ENCODE peak calls at places on chromosomes 6 and 20, in five cellular contexts. K, D, J, M and R are unnamed samples.

GRCh38 chr20:61313396-61313795 is 61.3 kb downstream of the CDH4 start:
- DNase-seq in K (no peak), D (no peak), J (no peak), M (no peak), R (no peak)

GRCh38 chr6:39403304-39403703 is 80.8 kb upstream of the KCNK16 start:
- DNase-seq in K (no peak), D (no peak), J (no peak), M (no peak), R (no peak)

GRCh38 chr6:36839819-36840379 is 655 bp upstream of the CPNE5 start:
- DNase-seq in K (peak), D (peak), J (no peak), M (peak), R (no peak)

GRCh38 chr6:70375882-70376281 is 37.4 kb upstream of the FAM135A start:
- DNase-seq in K (peak), D (no peak), J (no peak), M (peak), R (peak)

GRCh38 chr6:18997375-18997826 is 610.3 kb downstream of the RNF144B start:
- DNase-seq in K (peak), D (peak), J (no peak), M (no peak), R (peak)

GRCh38 chr6:130216630-130217029 is 6.1 kb downstream of the SAMD3 start:
- DNase-seq in K (no peak), D (no peak), J (no peak), M (no peak), R (no peak)

GRCh38 chr20:62755817-62756724 is 40.2 kb upstream of the MRGBP start:
- DNase-seq in K (no peak), D (no peak), J (no peak), M (no peak), R (no peak)

GRCh38 chr20:64183313-64183712 is 19.1 kb downstream of the MYT1 start:
- DNase-seq in K (no peak), D (no peak), J (no peak), M (no peak), R (no peak)

GRCh38 chr6:9464583-9464982 is 950.3 kb downstream of the TFAP2A start:
- DNase-seq in K (no peak), D (no peak), J (no peak), M (no peak), R (no peak)

GRCh38 chr6:105609375-105609991 is 206.6 kb upstream of the PREP start:
- DNase-seq in K (no peak), D (no peak), J (no peak), M (no peak), R (no peak)

GRCh38 chr6:133291671-133292070 is 50.5 kb downstream of the EYA4 start:
- DNase-seq in K (no peak), D (no peak), J (no peak), M (no peak), R (no peak)

GRCh38 chr6:108876929-108877775 is 28.9 kb downstream of the ARMC2 start:
- DNase-seq in K (no peak), D (no peak), J (no peak), M (no peak), R (no peak)

GRCh38 chr20:31595654-31596411 is 9.3 kb upstream of the ID1 start:
- DNase-seq in K (peak), D (peak), J (no peak), M (peak), R (peak)

GRCh38 chr6:63705707-63706106 is 70.1 kb downstream of the PHF3 start:
- DNase-seq in K (no peak), D (no peak), J (no peak), M (no peak), R (no peak)

GRCh38 chr20:20835897-20836296 is 123.5 kb upstream of the RALGAPA2 start:
- DNase-seq in K (no peak), D (no peak), J (no peak), M (no peak), R (no peak)

GRCh38 chr20:63703976-63704748 is 3.6 kb downstream of the ARFRP1 start:
- DNase-seq in K (no peak), D (no peak), J (no peak), M (no peak), R (no peak)

GRCh38 chr6:25882066-25882496 is 8.0 kb upstream of the SLC17A3 start:
- DNase-seq in K (no peak), D (no peak), J (no peak), M (no peak), R (no peak)

GRCh38 chr20:20812141-20812540 is 99.7 kb upstream of the RALGAPA2 start:
- DNase-seq in K (no peak), D (no peak), J (no peak), M (no peak), R (no peak)

GRCh38 chr6:44441091-44441855 is 53.8 kb downstream of the CDC5L start:
- DNase-seq in K (no peak), D (no peak), J (no peak), M (no peak), R (no peak)

GRCh38 chr6:35713006-35713405 is 23.8 kb upstream of the ARMC12 start:
- DNase-seq in K (no peak), D (no peak), J (no peak), M (no peak), R (no peak)

GRCh38 chr20:37516697-37517370 is 4.2 kb upstream of the NNAT start:
- DNase-seq in K (no peak), D (no peak), J (no peak), M (no peak), R (no peak)

GRCh38 chr20:60345106-60345505 is 386.9 kb downstream of the CDH26 start:
- DNase-seq in K (no peak), D (peak), J (no peak), M (no peak), R (no peak)

GRCh38 chr6:6661684-6662083 is 73.2 kb downstream of the LY86 start:
- DNase-seq in K (no peak), D (peak), J (no peak), M (no peak), R (peak)

GRCh38 chr6:157615411-157615763 is 207.7 kb upstream of the SNX9 start:
- DNase-seq in K (no peak), D (no peak), J (no peak), M (no peak), R (no peak)

GRCh38 chr6:169172435-169172834 is 81.2 kb downstream of the THBS2 start:
- DNase-seq in K (peak), D (no peak), J (no peak), M (no peak), R (no peak)

GRCh38 chr6:34922177-34922663 is 33.2 kb downstream of the ANKS1A start:
- DNase-seq in K (no peak), D (no peak), J (no peak), M (no peak), R (peak)

GRCh38 chr6:127119361-127120108 is 1.1 kb downstream of the RSPO3 start:
- DNase-seq in K (no peak), D (peak), J (no peak), M (no peak), R (no peak)

GRCh38 chr6:107665386-107665785 is 158.7 kb downstream of the SCML4 start:
- DNase-seq in K (no peak), D (no peak), J (no peak), M (no peak), R (no peak)

GRCh38 chr6:15359335-15359862 is 113.5 kb downstream of the JARID2 start:
- DNase-seq in K (no peak), D (no peak), J (peak), M (no peak), R (no peak)

GRCh38 chr6:97133071-97133470 is 149.9 kb downstream of the MMS22L start:
- DNase-seq in K (no peak), D (peak), J (no peak), M (no peak), R (no peak)

GRCh38 chr6:108635505-108636226 is 74.9 kb downstream of the FOXO3 start:
- DNase-seq in K (no peak), D (no peak), J (no peak), M (no peak), R (no peak)

GRCh38 chr6:151024597-151024996 is 159.1 kb downstream of the MTHFD1L start:
- DNase-seq in K (no peak), D (no peak), J (no peak), M (no peak), R (no peak)

GRCh38 chr6:136696238-136696637 is 96.0 kb downstream of the MAP3K5 start:
- DNase-seq in K (no peak), D (no peak), J (no peak), M (no peak), R (no peak)

GRCh38 chr20:856361-856775 is 22.9 kb downstream of the FAM110A start:
- DNase-seq in K (peak), D (no peak), J (no peak), M (no peak), R (no peak)
- TF ChIP-seq ZBTB33 in K (peak), D (no peak), J (no peak), M (no peak), R (peak)

GRCh38 chr6:153790048-153790447 is 249.0 kb upstream of the OPRM1 start:
- DNase-seq in K (peak), D (peak), J (no peak), M (no peak), R (peak)
- TF ChIP-seq ZBTB33 in K (no peak), D (no peak), J (no peak), M (no peak), R (no peak)

GRCh38 chr6:31394381-31394780 is 9.0 kb upstream of the MICA start:
- DNase-seq in K (no peak), D (no peak), J (no peak), M (no peak), R (no peak)

GRCh38 chr6:31395832-31396231 is 7.6 kb upstream of the MICA start:
- DNase-seq in K (no peak), D (no peak), J (no peak), M (peak), R (no peak)

GRCh38 chr6:31396422-31397152 is 6.8 kb upstream of the MICA start:
- DNase-seq in K (peak), D (peak), J (no peak), M (peak), R (peak)

GRCh38 chr6:31397901-31398300 is 5.5 kb upstream of the MICA start:
- DNase-seq in K (no peak), D (no peak), J (no peak), M (no peak), R (no peak)

GRCh38 chr6:31393932-31394331 is 9.5 kb upstream of the MICA start:
- DNase-seq in K (no peak), D (no peak), J (no peak), M (no peak), R (no peak)
- TF ChIP-seq ZBTB33 in K (no peak), D (no peak), J (no peak), M (no peak), R (no peak)

DNA sequence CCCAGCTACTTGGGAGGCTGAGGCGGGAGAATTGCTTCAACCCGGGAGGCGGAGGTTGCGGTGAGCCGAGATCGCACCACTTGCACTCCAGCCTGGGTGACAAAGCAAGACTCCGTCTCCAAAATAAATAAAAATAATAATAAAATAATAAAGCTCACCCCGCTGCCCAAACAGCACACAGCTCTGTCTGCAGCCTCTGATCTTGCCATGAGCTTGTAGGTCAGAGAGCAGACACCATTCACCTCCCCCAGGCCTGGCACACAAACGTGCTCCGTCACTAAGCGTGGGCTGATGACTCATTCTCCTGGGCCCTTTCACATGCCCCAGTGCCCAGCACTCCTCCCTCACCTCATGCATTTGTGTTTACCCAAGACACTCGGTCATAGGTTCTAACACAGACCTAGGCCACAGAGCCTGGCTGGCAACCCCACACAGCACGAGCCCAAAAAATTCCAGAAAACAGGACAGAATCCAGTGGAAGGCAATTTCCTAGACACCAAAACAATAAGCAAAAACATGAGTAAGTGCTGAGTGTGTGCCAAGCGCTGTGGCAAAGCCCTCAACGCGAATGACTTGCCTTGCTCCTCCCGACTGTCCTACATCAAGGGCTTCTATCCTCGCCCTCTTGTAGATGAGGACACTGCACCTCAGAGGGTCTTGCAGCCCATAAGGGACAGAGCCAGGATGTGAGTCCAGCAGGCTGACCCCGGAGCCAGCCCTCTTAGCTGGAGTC is 18.0 kb downstream of the ATP9A start:
- DNase-seq in K (peak), D (peak), J (no peak), M (no peak), R (peak)
- TF ChIP-seq ZBTB33 in K (no peak), D (peak), J (no peak), M (no peak), R (peak)